ENCODE peak calls at places on chromosomes 16 and 17, in four cellular contexts. One of them, this sample, is unnamed.

GRCh38 chr17:67477687-67478086 is 100.6 kb downstream of the PITPNC1 start:
- DNase-seq in type B pancreatic cell: no peak
- DNase-seq in uterus: no peak
- DNase-seq in natural killer cell: peak
- DNase-seq in this sample: no peak

GRCh38 chr17:18247613-18248001 is 10.9 kb downstream of the FLII start:
- DNase-seq in natural killer cell: no peak
- DNase-seq in uterus: peak
- DNase-seq in type B pancreatic cell: no peak
- DNase-seq in this sample: no peak

GRCh38 chr17:77724876-77725615 is 233.5 kb upstream of the TNRC6C start:
- DNase-seq in uterus: no peak
- DNase-seq in natural killer cell: no peak
- DNase-seq in type B pancreatic cell: peak
- DNase-seq in this sample: no peak

GRCh38 chr16:2610781-2611498 is 71.4 kb upstream of the KCTD5 start:
- DNase-seq in uterus: no peak
- DNase-seq in type B pancreatic cell: no peak
- DNase-seq in natural killer cell: no peak
- DNase-seq in this sample: no peak

GRCh38 chr17:58986005-58986404 is 120.7 kb downstream of the TRIM37 start:
- DNase-seq in type B pancreatic cell: no peak
- DNase-seq in uterus: no peak
- DNase-seq in natural killer cell: no peak
- DNase-seq in this sample: no peak

GRCh38 chr17:45019177-45019711 is 32.2 kb downstream of the DCAKD start:
- DNase-seq in uterus: no peak
- DNase-seq in natural killer cell: peak
- DNase-seq in type B pancreatic cell: no peak
- DNase-seq in this sample: peak

GRCh38 chr16:1494711-1495110 is 1.6 kb downstream of the TELO2 start:
- DNase-seq in type B pancreatic cell: peak
- DNase-seq in uterus: no peak
- DNase-seq in natural killer cell: no peak
- DNase-seq in this sample: no peak

GRCh38 chr17:31373150-31374082 is 18.1 kb upstream of the RAB11FIP4 start:
- DNase-seq in type B pancreatic cell: no peak
- DNase-seq in uterus: no peak
- DNase-seq in natural killer cell: no peak
- DNase-seq in this sample: no peak

GRCh38 chr16:49345829-49346228 is 27.8 kb upstream of the C16orf78 start:
- DNase-seq in natural killer cell: no peak
- DNase-seq in type B pancreatic cell: no peak
- DNase-seq in uterus: no peak
- DNase-seq in this sample: peak

GRCh38 chr17:9844153-9844552 is 18.4 kb downstream of the GLP2R start:
- DNase-seq in uterus: no peak
- DNase-seq in natural killer cell: no peak
- DNase-seq in type B pancreatic cell: no peak
- DNase-seq in this sample: no peak

DNA sequence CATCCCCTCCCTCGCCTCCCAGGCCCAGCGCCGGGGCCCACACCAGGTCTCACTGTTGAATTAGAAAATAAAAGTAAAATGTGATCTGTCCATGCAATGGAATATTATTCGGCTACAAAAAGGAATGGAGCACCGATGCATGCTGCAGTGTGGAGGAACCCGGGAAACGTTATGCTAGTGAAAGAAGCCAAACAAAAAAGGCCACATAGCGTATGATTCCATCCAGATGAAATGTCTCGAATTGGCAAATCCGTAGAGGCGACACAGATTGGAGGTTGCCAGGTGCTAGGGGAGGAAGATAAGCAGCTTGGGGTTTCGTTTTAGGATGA is 972 bp upstream of the ADCY9 start:
- DNase-seq in type B pancreatic cell: no peak
- DNase-seq in natural killer cell: no peak
- DNase-seq in uterus: no peak
- DNase-seq in this sample: no peak
- TF ChIP-seq CTCF in type B pancreatic cell: no peak
- TF ChIP-seq CTCF in natural killer cell: no peak
- TF ChIP-seq CTCF in uterus: no peak
- TF ChIP-seq CTCF in this sample: no peak

DNA sequence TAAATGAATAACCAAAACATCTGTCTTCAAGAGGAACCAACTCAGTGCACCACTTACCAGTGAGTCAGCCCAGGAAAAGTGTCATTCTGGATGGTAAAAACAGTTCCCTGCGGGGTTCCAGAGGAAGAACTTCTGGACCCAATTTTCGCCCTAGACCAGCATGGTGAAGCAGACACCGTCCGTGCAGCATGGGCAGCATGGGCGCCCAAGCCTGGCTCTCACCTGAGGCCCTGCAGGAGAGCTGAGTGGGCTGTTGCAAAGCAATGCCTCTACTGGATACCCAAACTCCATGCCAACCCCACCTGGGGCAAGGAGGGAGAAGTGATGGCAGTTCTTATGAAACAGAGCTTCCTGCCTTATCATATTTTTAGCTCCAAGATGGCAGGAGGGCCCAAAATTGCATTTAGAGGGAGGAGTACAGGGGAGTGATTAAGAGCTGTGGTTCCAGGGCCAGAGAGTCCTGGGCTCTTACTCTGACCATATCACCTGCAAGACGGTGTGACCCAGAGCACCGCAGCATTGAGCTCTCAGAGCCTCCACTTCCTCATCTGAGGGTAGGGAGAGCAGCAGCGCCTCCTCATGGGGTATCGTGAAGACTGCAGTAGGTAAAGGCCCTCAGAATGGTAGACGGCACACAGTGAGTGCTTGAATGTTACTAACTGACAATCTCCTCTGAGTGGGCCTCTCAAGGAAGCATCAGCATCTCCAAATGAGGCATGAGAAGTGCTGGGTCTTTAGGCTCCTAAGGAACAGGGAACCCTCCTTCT is 16.6 kb upstream of the INPP5K start:
- DNase-seq in type B pancreatic cell: no peak
- DNase-seq in natural killer cell: no peak
- DNase-seq in uterus: no peak
- DNase-seq in this sample: no peak
- TF ChIP-seq CTCF in type B pancreatic cell: peak
- TF ChIP-seq CTCF in natural killer cell: no peak
- TF ChIP-seq CTCF in uterus: no peak
- TF ChIP-seq CTCF in this sample: peak

GRCh38 chr16:87874639-87875472 is 5.5 kb upstream of the SLC7A5 start:
- DNase-seq in natural killer cell: no peak
- DNase-seq in type B pancreatic cell: no peak
- DNase-seq in uterus: no peak
- DNase-seq in this sample: no peak

GRCh38 chr16:87880117-87880696 is 10.9 kb upstream of the SLC7A5 start:
- DNase-seq in natural killer cell: no peak
- DNase-seq in type B pancreatic cell: no peak
- DNase-seq in uterus: no peak
- DNase-seq in this sample: no peak

GRCh38 chr16:87881327-87882200 is 12.3 kb upstream of the SLC7A5 start:
- DNase-seq in natural killer cell: no peak
- DNase-seq in uterus: no peak
- DNase-seq in type B pancreatic cell: no peak
- DNase-seq in this sample: no peak

GRCh38 chr16:87878704-87879103 is 9.4 kb upstream of the SLC7A5 start:
- DNase-seq in uterus: no peak
- DNase-seq in type B pancreatic cell: no peak
- DNase-seq in natural killer cell: no peak
- DNase-seq in this sample: no peak

GRCh38 chr16:87877942-87878507 is 8.7 kb upstream of the SLC7A5 start:
- DNase-seq in uterus: no peak
- DNase-seq in natural killer cell: no peak
- DNase-seq in type B pancreatic cell: no peak
- DNase-seq in this sample: no peak
- TF ChIP-seq CTCF in uterus: no peak
- TF ChIP-seq CTCF in natural killer cell: no peak
- TF ChIP-seq CTCF in type B pancreatic cell: no peak
- TF ChIP-seq CTCF in this sample: peak

GRCh38 chr16:67109407-67110135 is at the start of gene PHAF1:
- DNase-seq in natural killer cell: peak
- DNase-seq in uterus: peak
- DNase-seq in type B pancreatic cell: peak
- DNase-seq in this sample: peak
- TF ChIP-seq CTCF in natural killer cell: no peak
- TF ChIP-seq CTCF in uterus: no peak
- TF ChIP-seq CTCF in type B pancreatic cell: no peak
- TF ChIP-seq CTCF in this sample: no peak

GRCh38 chr17:8311131-8311790 is 1.2 kb downstream of the ARHGEF15 start:
- DNase-seq in uterus: no peak
- DNase-seq in type B pancreatic cell: no peak
- DNase-seq in natural killer cell: no peak
- DNase-seq in this sample: no peak
- TF ChIP-seq CTCF in uterus: no peak
- TF ChIP-seq CTCF in type B pancreatic cell: no peak
- TF ChIP-seq CTCF in natural killer cell: no peak
- TF ChIP-seq CTCF in this sample: no peak

GRCh38 chr16:57699481-57699880 is 4.9 kb downstream of the DRC7 start:
- DNase-seq in type B pancreatic cell: no peak
- DNase-seq in natural killer cell: no peak
- DNase-seq in uterus: no peak
- DNase-seq in this sample: no peak
- TF ChIP-seq CTCF in type B pancreatic cell: no peak
- TF ChIP-seq CTCF in natural killer cell: no peak
- TF ChIP-seq CTCF in uterus: no peak
- TF ChIP-seq CTCF in this sample: no peak

DNA sequence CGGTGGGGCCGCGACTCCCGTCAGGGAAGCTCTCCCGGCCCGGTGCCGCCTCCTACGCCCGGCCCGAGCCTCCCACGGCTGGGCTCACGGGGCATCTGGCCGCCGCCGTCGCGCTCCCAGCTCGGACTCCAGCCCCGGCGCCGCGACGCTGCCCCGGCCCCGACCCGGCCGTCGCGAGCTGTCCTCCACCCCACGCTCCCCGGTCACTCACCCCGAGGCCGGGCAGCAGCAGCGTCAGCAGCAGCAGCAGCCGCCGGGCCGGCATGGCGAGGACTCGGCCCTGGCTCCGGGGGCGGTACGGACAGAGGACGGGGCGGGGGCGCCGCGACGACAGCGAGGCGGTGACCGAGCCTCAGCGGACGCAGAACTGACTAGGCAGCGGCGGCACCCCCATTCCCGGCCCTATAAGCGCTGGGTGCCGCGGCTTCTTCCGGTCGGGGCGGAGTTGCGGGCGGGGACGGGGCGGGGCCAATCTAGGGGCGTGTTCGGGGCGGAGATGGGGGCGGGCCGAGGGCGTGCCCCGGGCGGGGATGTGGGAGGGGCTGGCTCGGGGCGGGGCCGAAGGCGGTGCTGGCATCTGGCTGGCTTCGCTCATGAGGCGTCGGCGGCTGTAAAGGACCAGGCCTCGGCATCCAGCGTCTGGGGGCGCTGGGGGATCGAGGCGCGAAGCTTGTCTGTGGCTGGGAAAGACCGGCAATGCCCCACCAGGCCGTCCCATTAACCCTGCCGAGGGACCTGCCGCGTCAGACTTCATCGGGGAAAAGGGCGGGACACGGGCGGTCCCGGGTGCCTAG is at the start of gene ERN1:
- DNase-seq in type B pancreatic cell: peak
- DNase-seq in uterus: peak
- DNase-seq in natural killer cell: peak
- DNase-seq in this sample: peak
- TF ChIP-seq CTCF in type B pancreatic cell: no peak
- TF ChIP-seq CTCF in uterus: no peak
- TF ChIP-seq CTCF in natural killer cell: no peak
- TF ChIP-seq CTCF in this sample: peak

DNA sequence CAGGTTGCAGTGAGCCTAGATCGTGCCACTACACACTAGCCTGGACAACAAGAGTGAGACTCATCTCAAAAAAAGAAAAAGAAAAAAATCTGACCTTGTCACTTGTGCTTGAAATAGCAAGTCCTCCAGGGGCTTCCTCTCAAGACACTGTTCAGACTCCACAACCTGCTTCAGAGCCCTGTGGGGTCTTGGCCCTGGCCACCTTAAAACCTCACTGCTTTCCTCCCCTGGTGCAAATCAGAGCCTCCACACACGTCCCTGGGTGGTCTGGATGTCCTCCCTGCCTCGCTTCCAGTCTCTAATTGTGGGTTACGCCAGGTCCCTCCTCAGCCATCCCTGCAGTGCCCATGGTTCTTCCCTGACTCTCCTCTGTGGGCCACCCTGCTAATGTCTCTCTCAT is 4.7 kb downstream of the ACD start:
- DNase-seq in natural killer cell: no peak
- DNase-seq in type B pancreatic cell: no peak
- DNase-seq in uterus: no peak
- DNase-seq in this sample: no peak
- TF ChIP-seq CTCF in natural killer cell: no peak
- TF ChIP-seq CTCF in type B pancreatic cell: no peak
- TF ChIP-seq CTCF in uterus: no peak
- TF ChIP-seq CTCF in this sample: no peak

GRCh38 chr16:20260215-20261009 is 66.9 kb downstream of the GP2 start:
- DNase-seq in natural killer cell: no peak
- DNase-seq in uterus: no peak
- DNase-seq in type B pancreatic cell: no peak
- DNase-seq in this sample: no peak
- TF ChIP-seq CTCF in natural killer cell: no peak
- TF ChIP-seq CTCF in uterus: no peak
- TF ChIP-seq CTCF in type B pancreatic cell: no peak
- TF ChIP-seq CTCF in this sample: no peak

DNA sequence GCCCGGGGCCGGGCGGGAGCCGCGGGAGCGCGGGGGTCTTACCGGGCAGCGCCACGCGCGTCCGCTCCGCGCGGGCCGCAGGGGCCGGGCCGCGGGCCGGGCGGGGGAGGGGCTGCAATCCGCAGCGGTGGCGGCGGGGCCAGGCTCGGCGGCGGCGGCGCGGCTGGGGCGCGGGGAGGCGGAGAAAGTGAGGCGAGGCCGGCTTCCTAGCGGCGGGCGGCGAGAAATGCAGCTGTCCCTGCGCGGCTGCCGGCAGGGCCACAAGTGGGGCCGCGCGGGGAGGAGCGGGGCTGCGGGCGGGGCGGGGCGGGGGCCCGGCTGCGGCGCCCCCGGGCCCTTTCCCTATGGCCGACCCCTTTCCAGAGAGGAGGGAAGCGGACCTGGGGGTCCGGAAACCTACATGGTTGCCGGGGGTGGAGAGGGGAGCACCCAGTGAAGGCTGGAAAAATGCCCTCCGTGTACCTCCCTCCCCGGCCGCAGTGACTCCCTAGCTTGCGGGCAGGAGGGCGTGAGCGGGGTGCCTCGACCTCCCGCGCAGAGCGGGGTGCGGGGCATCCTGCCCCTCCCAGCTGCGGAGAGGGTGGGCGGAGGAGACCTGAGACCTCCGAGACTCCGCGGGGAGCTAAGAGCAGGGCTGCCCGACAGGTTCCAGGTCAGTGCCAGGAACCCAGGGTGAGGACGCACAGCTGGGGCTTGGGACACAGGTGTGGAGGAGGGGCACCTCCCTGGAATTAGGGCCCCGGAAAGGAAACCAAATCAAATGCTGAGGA is at the start of gene CUEDC1:
- DNase-seq in natural killer cell: peak
- DNase-seq in type B pancreatic cell: peak
- DNase-seq in uterus: peak
- DNase-seq in this sample: peak
- TF ChIP-seq CTCF in natural killer cell: peak
- TF ChIP-seq CTCF in type B pancreatic cell: peak
- TF ChIP-seq CTCF in uterus: no peak
- TF ChIP-seq CTCF in this sample: peak